ENCODE peak calls at places on chromosomes 11 and 22, in nine cellular contexts. Y is right lobe of liver, K is HCT116, I is uterus, A is tibial nerve, P is neural progenitor cell, M is DND-41, G is tibial artery, S is SJSA1. W is an unnamed sample.
A peak's percentile ranks its signal among the peaks of the same experiment; 100 is the strongest.

GRCh38 chr11:40797981-40798380 is 661.5 kb downstream of the LRRC4C start:
- DNase-seq in Y (no peak), K (no peak), I (no peak), A (no peak), P (no peak), M (no peak), G (no peak), S (no peak), W (no peak)

GRCh38 chr11:74257934-74258553 is 53.4 kb downstream of the P4HA3 start:
- DNase-seq in Y (no peak), K (no peak), I (peak; percentile 38), A (no peak), P (no peak), M (no peak), G (peak; percentile 66), S (no peak), W (peak; percentile 55)

GRCh38 chr11:134541951-134542350 is 129.9 kb upstream of the B3GAT1 start:
- DNase-seq in Y (no peak), K (no peak), I (no peak), A (no peak), P (no peak), M (no peak), G (no peak), S (no peak), W (no peak)

GRCh38 chr11:14414470-14415461 is 55.8 kb upstream of the RRAS2 start:
- DNase-seq in Y (no peak), K (no peak), I (no peak), A (no peak), P (no peak), M (peak; percentile 96), G (no peak), S (peak; percentile 72), W (no peak)

GRCh38 chr11:30984827-30985226 is 384.7 kb downstream of the DCDC1 start:
- DNase-seq in Y (no peak), K (no peak), I (no peak), A (no peak), P (no peak), M (no peak), G (no peak), S (no peak), W (no peak)

GRCh38 chr11:20980736-20981135 is 311.4 kb downstream of the NELL1 start:
- DNase-seq in Y (no peak), K (no peak), I (no peak), A (no peak), P (no peak), M (no peak), G (no peak), S (no peak), W (no peak)

GRCh38 chr11:64771861-64772260 is 6.5 kb downstream of the SF1 start:
- DNase-seq in Y (no peak), K (no peak), I (no peak), A (no peak), P (no peak), M (no peak), G (no peak), S (no peak), W (no peak)

GRCh38 chr11:95074806-95075563 is 8.3 kb downstream of the SRSF8 start:
- DNase-seq in Y (peak; percentile 48), K (no peak), I (peak; percentile 55), A (no peak), P (no peak), M (no peak), G (peak; percentile 32), S (no peak), W (peak; percentile 78)

GRCh38 chr11:44747339-44747738 is 20.6 kb downstream of the TSPAN18 start:
- DNase-seq in Y (no peak), K (no peak), I (no peak), A (no peak), P (no peak), M (no peak), G (no peak), S (no peak), W (no peak)

GRCh38 chr11:28657378-28658030 is 549.3 kb downstream of the METTL15 start:
- DNase-seq in Y (no peak), K (no peak), I (no peak), A (no peak), P (no peak), M (no peak), G (no peak), S (peak; percentile 22), W (no peak)

GRCh38 chr11:68375337-68375736 is 62.9 kb downstream of the LRP5 start:
- DNase-seq in Y (no peak), K (no peak), I (no peak), A (no peak), P (no peak), M (no peak), G (no peak), S (no peak), W (no peak)

GRCh38 chr11:115964091-115964490 is 459.9 kb upstream of the CADM1 start:
- DNase-seq in Y (no peak), K (no peak), I (no peak), A (no peak), P (no peak), M (no peak), G (no peak), S (peak; percentile 1), W (no peak)

GRCh38 chr22:36329217-36330078 is 58.3 kb downstream of the MYH9 start:
- DNase-seq in Y (no peak), K (peak; percentile 52), I (peak; percentile 88), A (no peak), P (peak; percentile 93), M (peak; percentile 93), G (peak; percentile 66), S (peak; percentile 99), W (peak; percentile 57)
- H3K4me3 ChIP-seq in Y (no peak overlapping the region), K (peak overlapping the region; percentile 24), I (no peak overlapping the region), A (no peak overlapping the region), P (peak overlapping the region; percentile 17), M (peak overlapping the region; percentile 12), G (peak overlapping the region; percentile 6), S (no peak overlapping the region), W (peak overlapping the region; percentile 34)

DNA sequence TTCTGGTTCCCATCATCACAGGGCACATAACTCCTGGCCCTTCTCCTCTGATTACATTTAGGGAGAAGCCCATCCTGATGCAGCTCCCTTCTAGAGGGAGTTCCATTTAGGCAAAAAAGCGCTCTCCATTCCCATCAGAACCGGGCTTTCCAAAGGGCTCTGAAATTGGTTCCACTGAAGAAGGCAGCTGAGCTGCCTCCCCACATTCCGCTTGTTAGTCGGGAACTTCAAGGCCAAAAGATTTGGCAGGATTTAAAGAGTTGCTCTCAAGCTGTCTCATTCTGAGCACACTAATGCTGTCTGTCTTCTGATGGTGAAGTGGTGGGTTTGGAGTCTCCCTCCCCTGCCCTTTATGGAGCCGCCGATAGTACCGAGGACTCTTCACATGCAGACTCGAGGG is 26.7 kb upstream of the CABP7 start:
- DNase-seq in Y (no peak), K (no peak), I (no peak), A (no peak), P (no peak), M (no peak), G (no peak), S (no peak), W (no peak)
- H3K4me1 ChIP-seq in Y (no peaks in the 10 kb centered on the region), K (no peaks in the 10 kb centered on the region), I (no peaks in the 10 kb centered on the region), A (peaks cover 6% of the 10 kb centered on the region), P (peaks cover 33% of the 10 kb centered on the region), M (no peaks in the 10 kb centered on the region), G (no peaks in the 10 kb centered on the region), S (no peaks in the 10 kb centered on the region), W (peaks cover 5% of the 10 kb centered on the region)

DNA sequence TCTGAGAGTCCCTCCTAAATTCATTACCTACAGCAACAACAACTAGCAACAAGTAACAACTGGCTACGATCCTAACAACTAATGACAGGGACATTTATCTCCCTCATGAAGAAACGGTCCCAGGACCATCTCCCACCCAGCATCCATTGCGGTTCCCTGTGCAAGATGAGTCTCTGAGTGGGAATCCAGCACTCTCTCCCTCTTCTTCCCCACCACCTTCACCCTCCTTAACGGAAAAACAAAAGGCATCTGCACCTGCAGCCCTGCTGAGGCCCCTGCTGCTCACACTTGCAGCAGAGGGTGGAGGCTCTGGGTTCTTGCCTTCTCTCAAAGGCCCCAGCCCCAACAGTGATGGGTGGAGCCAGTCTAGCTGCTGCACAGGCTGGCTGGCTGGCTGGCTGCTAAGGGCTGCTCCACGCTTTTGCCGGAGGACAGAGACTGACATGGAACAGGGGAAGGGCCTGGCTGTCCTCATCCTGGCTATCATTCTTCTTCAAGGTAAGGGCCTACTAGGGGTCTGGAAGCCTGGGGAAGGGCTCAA is at the start of gene CD3G:
- DNase-seq in Y (no peak), K (no peak), I (no peak), A (no peak), P (no peak), M (peak; percentile 95), G (no peak), S (no peak), W (no peak)
- H3K27me3 ChIP-seq in Y (no peaks in the 10 kb centered on the region), K (peaks cover 16% of the 10 kb centered on the region), I (no peaks in the 10 kb centered on the region), A (peaks cover 11% of the 10 kb centered on the region), P (peaks cover 39% of the 10 kb centered on the region), M (no peaks in the 10 kb centered on the region), G (no peaks in the 10 kb centered on the region), S (no peaks in the 10 kb centered on the region), W (peaks cover 64% of the 10 kb centered on the region)

GRCh38 chr22:27297125-27297524 is 504.4 kb downstream of the MN1 start:
- DNase-seq in Y (no peak), K (no peak), I (no peak), A (no peak), P (no peak), M (no peak), G (no peak), S (no peak), W (no peak)

GRCh38 chr22:27300661-27301285 is 500.8 kb downstream of the MN1 start:
- DNase-seq in Y (no peak), K (no peak), I (no peak), A (no peak), P (no peak), M (no peak), G (no peak), S (no peak), W (no peak)

GRCh38 chr22:27299181-27300085 is 502.1 kb downstream of the MN1 start:
- DNase-seq in Y (no peak), K (no peak), I (no peak), A (no peak), P (peak; percentile 22), M (no peak), G (no peak), S (no peak), W (no peak)

GRCh38 chr22:27296091-27296675 is 505.4 kb downstream of the MN1 start:
- DNase-seq in Y (no peak), K (no peak), I (no peak), A (no peak), P (no peak), M (no peak), G (no peak), S (no peak), W (no peak)

DNA sequence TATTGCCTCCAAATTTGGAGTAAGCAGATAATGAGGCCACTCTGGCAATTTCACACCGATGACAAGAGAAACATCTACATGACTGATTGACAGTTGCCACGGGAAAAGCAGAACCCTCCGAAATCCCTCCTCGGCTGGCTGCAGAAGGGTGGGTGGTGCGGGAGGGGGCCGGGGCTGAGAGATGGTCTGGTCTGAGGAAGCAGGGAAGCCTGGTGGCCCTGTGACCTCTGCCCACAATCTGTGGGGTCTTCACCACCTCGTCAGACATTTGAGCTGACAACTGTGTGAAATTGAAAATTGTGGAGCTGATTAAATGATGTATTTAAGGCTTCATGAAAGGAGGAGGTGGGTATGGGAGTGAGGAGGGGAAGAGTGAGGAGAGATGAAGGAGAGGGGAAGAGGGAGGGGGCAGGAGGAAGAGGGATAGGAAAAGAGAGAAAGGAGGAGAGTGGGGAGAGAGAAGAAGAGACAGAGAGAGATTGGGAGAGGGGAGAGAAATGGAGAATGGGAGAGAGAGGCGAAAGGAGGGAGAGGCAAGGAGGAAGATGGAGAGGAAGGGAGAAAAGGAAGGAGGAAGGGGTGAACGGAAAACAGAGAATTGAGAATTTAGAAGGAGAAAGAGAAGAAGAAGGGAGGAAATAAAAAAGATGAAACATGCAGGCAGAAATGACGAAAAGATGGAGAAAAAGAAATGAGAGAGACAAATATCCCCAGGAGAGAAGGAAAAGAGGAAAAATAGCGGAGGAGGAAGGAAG is 503.0 kb downstream of the MN1 start:
- DNase-seq in Y (no peak), K (no peak), I (no peak), A (no peak), P (no peak), M (no peak), G (no peak), S (no peak), W (no peak)
- H3K4me3 ChIP-seq in Y (no peak overlapping the region), K (no peak overlapping the region), I (no peak overlapping the region), A (no peak overlapping the region), P (no peak overlapping the region), M (no peak overlapping the region), G (no peak overlapping the region), S (no peak overlapping the region), W (peak overlapping the region; percentile 47)

W was measured in left ventricle myocardium inferior.